ENCODE peak calls at places on chromosomes 1 and 21, in six cellular contexts. M, K, E, F, H and V are unnamed samples.

GRCh38 chr1:162541619-162542141 is 19.8 kb upstream of the UAP1 start:
- DNase-seq in M (no peak), K (no peak), E (no peak), F (no peak), H (no peak), V (no peak)

GRCh38 chr1:205284420-205285144 is 37.0 kb downstream of the NUAK2 start:
- DNase-seq in M (peak; percentile 76), K (peak; percentile 66), E (peak; percentile 99), F (peak; percentile 80), H (peak; percentile 72), V (peak; percentile 97)

GRCh38 chr1:59631561-59631960 is 183.2 kb upstream of the HOOK1 start:
- DNase-seq in M (no peak), K (no peak), E (no peak), F (no peak), H (no peak), V (no peak)

GRCh38 chr1:154998818-154999650 is 3.6 kb upstream of the ZBTB7B start:
- DNase-seq in M (no peak), K (peak; percentile 78), E (peak; percentile 94), F (peak; percentile 85), H (peak; percentile 60), V (peak; percentile 97)

GRCh38 chr1:155001438-155001687 is 1.2 kb upstream of the ZBTB7B start:
- DNase-seq in M (no peak), K (no peak), E (no peak), F (no peak), H (no peak), V (no peak)

GRCh38 chr1:16215882-16216753 is 3.7 kb upstream of the ARHGEF19 start:
- DNase-seq in M (peak; percentile 67), K (peak; percentile 80), E (peak; percentile 99), F (peak; percentile 86), H (peak; percentile 88), V (peak; percentile 47)

GRCh38 chr1:175178056-175178455 is 14.5 kb downstream of the KIAA0040 start:
- DNase-seq in M (no peak), K (no peak), E (no peak), F (no peak), H (no peak), V (no peak)

GRCh38 chr1:160407819-160408801 is 7.7 kb downstream of the VANGL2 start:
- DNase-seq in M (no peak), K (no peak), E (peak; percentile 73), F (no peak), H (no peak), V (no peak)

GRCh38 chr1:154342836-154343472 is 17.6 kb downstream of the ATP8B2 start:
- DNase-seq in M (no peak), K (no peak), E (no peak), F (peak; percentile 63), H (peak; percentile 47), V (no peak)

GRCh38 chr21:29843818-29844217 is 96.0 kb downstream of the GRIK1 start:
- DNase-seq in M (no peak), K (no peak), E (no peak), F (no peak), H (no peak), V (no peak)

GRCh38 chr1:73491641-73492040 is 706.3 kb downstream of the LRRIQ3 start:
- DNase-seq in M (no peak), K (no peak), E (no peak), F (no peak), H (no peak), V (no peak)

GRCh38 chr1:147579532-147580199 is 38.4 kb downstream of the BCL9 start:
- DNase-seq in M (no peak), K (no peak), E (peak; percentile 50), F (no peak), H (peak; percentile 29), V (no peak)

GRCh38 chr1:52856026-52856425 is 13.5 kb downstream of the ZYG11A start:
- DNase-seq in M (no peak), K (no peak), E (no peak), F (no peak), H (no peak), V (no peak)

GRCh38 chr1:222140206-222140605 is 398.3 kb upstream of the DUSP10 start:
- DNase-seq in M (no peak), K (no peak), E (no peak), F (no peak), H (no peak), V (no peak)

GRCh38 chr1:197027359-197027758 is 39.7 kb downstream of the F13B start:
- DNase-seq in M (no peak), K (no peak), E (no peak), F (no peak), H (no peak), V (no peak)

GRCh38 chr1:242467556-242468145 is 56.8 kb downstream of the PLD5 start:
- DNase-seq in M (no peak), K (no peak), E (peak; percentile 87), F (no peak), H (peak; percentile 31), V (peak; percentile 75)

GRCh38 chr21:29481081-29481480 is 182.4 kb downstream of the BACH1 start:
- DNase-seq in M (no peak), K (no peak), E (no peak), F (no peak), H (no peak), V (no peak)

GRCh38 chr1:244657421-244657820 is 4.5 kb downstream of the DESI2 start:
- DNase-seq in M (no peak), K (no peak), E (no peak), F (no peak), H (no peak), V (peak; percentile 63)
- H3K27ac ChIP-seq in M (no peak overlapping the region), K (no peak overlapping the region), E (no peak overlapping the region), F (no peak overlapping the region), H (peak overlapping the region; percentile 68), V (peak overlapping the region; percentile 76)

GRCh38 chr1:167924102-167924501 is 10.2 kb upstream of the ADCY10 start:
- DNase-seq in M (no peak), K (no peak), E (no peak), F (no peak), H (no peak), V (no peak)

GRCh38 chr1:167924553-167925223 is 10.8 kb upstream of the ADCY10 start:
- DNase-seq in M (no peak), K (no peak), E (no peak), F (no peak), H (no peak), V (no peak)

GRCh38 chr1:167927075-167927754 is 9.3 kb upstream of the DCAF6 start:
- DNase-seq in M (no peak), K (no peak), E (no peak), F (no peak), H (no peak), V (no peak)

GRCh38 chr1:167928457-167928852 is 8.0 kb upstream of the DCAF6 start:
- DNase-seq in M (no peak), K (no peak), E (no peak), F (no peak), H (no peak), V (no peak)

DNA sequence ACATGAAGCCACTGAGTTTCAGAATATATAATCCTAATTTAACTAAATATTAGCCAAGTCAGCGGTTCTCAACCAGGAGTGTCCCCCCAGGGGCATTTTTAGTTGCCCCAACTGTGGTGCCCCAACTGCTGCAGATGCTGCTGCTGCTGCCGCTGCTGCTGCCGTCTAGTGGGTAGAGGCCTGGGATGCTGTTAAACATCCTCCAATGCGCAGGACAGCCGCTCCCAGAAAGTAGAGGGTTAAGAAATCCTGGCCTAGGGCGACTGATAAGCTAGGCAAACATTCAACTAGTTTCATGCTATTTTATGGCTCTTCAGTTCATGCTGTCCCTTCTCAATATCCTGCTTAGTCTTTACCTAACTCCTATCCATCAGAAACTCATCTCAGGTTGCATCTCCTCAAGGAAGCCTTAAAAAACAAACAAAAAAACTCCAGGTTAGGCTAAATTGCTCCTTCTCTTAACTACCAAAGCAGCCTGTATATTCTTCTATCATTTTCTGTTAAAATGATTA is 9.9 kb upstream of the DCAF6 start:
- DNase-seq in M (no peak), K (no peak), E (no peak), F (peak; percentile 67), H (peak; percentile 40), V (no peak)
- TF ChIP-seq CTCF in M (no peak), K (no peak), E (peak; percentile 38), F (no peak), H (no peak), V (no peak)

GRCh38 chr1:45205910-45206721 is at the start of gene ZSWIM5:
- DNase-seq in M (peak; percentile 14), K (peak; percentile 88), E (peak; percentile 85), F (peak; percentile 83), H (peak; percentile 77), V (peak; percentile 76)
- H3K27me3 ChIP-seq in M (no peaks in the 10 kb centered on the region), K (no peaks in the 10 kb centered on the region), E (no peaks in the 10 kb centered on the region), F (no peaks in the 10 kb centered on the region), H (no peaks in the 10 kb centered on the region), V (no peaks in the 10 kb centered on the region)

GRCh38 chr1:183528577-183528976 is 56.3 kb downstream of the SMG7 start:
- DNase-seq in M (no peak), K (no peak), E (no peak), F (no peak), H (no peak), V (no peak)

GRCh38 chr1:183537405-183537804 is 52.9 kb downstream of the NCF2 start:
- DNase-seq in M (no peak), K (no peak), E (no peak), F (no peak), H (no peak), V (no peak)

GRCh38 chr1:183533617-183534174 is 56.6 kb downstream of the NCF2 start:
- DNase-seq in M (no peak), K (no peak), E (no peak), F (no peak), H (no peak), V (no peak)
- H3K27ac ChIP-seq in M (peak overlapping the region; percentile 61), K (no peak overlapping the region), E (no peak overlapping the region), F (no peak overlapping the region), H (no peak overlapping the region), V (no peak overlapping the region)

GRCh38 chr1:215581896-215582295 is 14.8 kb downstream of the KCTD3 start:
- DNase-seq in M (no peak), K (no peak), E (no peak), F (no peak), H (no peak), V (no peak)
- TF ChIP-seq CTCF in M (no peak), K (no peak), E (no peak), F (no peak), H (no peak), V (no peak)

DNA sequence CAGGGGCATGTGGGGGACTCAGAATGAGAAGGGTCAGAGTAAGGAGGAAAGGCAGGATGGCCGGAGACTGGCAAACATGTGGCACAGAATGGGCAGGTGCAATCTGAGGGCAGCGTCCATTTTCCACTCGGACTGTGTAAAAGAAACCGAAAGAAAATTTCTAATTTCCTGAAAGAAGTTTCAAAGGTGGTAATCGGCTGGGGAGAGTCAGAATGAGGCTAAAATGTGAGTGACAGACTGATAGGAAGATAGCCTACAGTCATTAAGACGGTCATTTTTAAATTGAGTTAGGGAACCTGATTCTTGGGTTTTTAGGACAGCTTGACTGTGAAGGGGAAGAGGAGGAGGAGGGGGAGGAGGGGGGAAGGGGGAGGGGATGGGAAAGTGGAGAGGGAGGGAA is 23.6 kb downstream of the COA6 start:
- DNase-seq in M (no peak), K (no peak), E (no peak), F (no peak), H (no peak), V (no peak)
- H3K27me3 ChIP-seq in M (no peaks in the 10 kb centered on the region), K (no peaks in the 10 kb centered on the region), E (no peaks in the 10 kb centered on the region), F (no peaks in the 10 kb centered on the region), H (no peaks in the 10 kb centered on the region), V (no peaks in the 10 kb centered on the region)

DNA sequence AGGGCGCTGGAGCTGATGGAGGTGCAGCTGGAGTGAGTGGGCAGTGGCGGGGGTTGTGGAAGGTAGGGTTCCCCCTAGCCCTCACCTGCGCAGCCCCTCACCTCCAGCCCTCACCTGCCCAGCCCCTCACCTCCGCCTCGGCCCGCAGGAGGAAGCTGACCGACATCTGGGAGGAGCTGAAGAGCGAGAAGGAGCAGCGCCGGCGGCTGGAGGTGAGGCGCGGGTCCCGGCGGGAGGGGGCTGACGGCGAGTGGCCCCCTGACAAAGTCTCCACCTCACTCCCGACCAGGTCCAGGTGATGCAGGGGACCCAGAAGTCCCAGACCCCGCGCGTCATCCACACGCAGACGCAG is 2.7 kb downstream of the EVA1B start:
- DNase-seq in M (no peak), K (peak; percentile 58), E (peak; percentile 82), F (no peak), H (no peak), V (no peak)
- H3K27ac ChIP-seq in M (peak overlapping the region; percentile 88), K (no peak overlapping the region), E (no peak overlapping the region), F (peak overlapping the region; percentile 86), H (peak overlapping the region; percentile 92), V (no peak overlapping the region)